ENCODE peak calls at places on chromosome X, in five cellular contexts. G is body of pancreas, Y is lower lobe of right lung, M is psoas muscle, C is ovary. O is an unnamed sample.

GRCh38 chrX:13911581-13911980 is 94.7 kb upstream of the GPM6B start:
- DNase-seq in G (no peak), Y (no peak), M (no peak), C (no peak), O (no peak)

GRCh38 chrX:53076671-53077070 is 5.5 kb upstream of the TSPYL2 start:
- DNase-seq in G (no peak), Y (no peak), M (no peak), C (no peak), O (no peak)

GRCh38 chrX:40539214-40540142 is 41.3 kb upstream of the ATP6AP2 start:
- DNase-seq in G (no peak), Y (peak; percentile 74), M (peak; percentile 49), C (no peak), O (no peak)

GRCh38 chrX:2497961-2498780 is 2.6 kb downstream of the DHRSX start:
- DNase-seq in G (peak; percentile 63), Y (no peak), M (no peak), C (no peak), O (no peak)

GRCh38 chrX:2387614-2388239 is 113.0 kb downstream of the DHRSX start:
- DNase-seq in G (peak; percentile 36), Y (no peak), M (no peak), C (no peak), O (no peak)

GRCh38 chrX:153582896-153583295 is 16.0 kb downstream of the CCNQ start:
- DNase-seq in G (no peak), Y (peak; percentile 50), M (no peak), C (no peak), O (no peak)

GRCh38 chrX:8235026-8235425 is 64.0 kb upstream of the VCX2 start:
- DNase-seq in G (no peak), Y (no peak), M (no peak), C (no peak), O (no peak)

GRCh38 chrX:20802036-20802435 is 535.3 kb upstream of the RPS6KA3 start:
- DNase-seq in G (no peak), Y (no peak), M (no peak), C (no peak), O (no peak)

GRCh38 chrX:7514871-7515599 is 327.9 kb upstream of the VCX start:
- DNase-seq in G (no peak), Y (no peak), M (peak; percentile 12), C (no peak), O (no peak)

GRCh38 chrX:129795584-129795983 is 15.8 kb downstream of the SASH3 start:
- DNase-seq in G (no peak), Y (no peak), M (no peak), C (no peak), O (no peak)

GRCh38 chrX:79161655-79162054 is 17.2 kb downstream of the GPR174 start:
- DNase-seq in G (no peak), Y (no peak), M (no peak), C (no peak), O (no peak)

GRCh38 chrX:40543661-40544328 is 37.0 kb upstream of the ATP6AP2 start:
- DNase-seq in G (peak; percentile 31), Y (no peak), M (no peak), C (no peak), O (peak; percentile 14)

GRCh38 chrX:112147206-112147605 is 64.6 kb upstream of the TRPC5 start:
- DNase-seq in G (no peak), Y (no peak), M (no peak), C (no peak), O (no peak)

GRCh38 chrX:97117572-97117971 is 233.9 kb downstream of the RPA4 start:
- DNase-seq in G (no peak), Y (no peak), M (no peak), C (no peak), O (no peak)

GRCh38 chrX:40513012-40513411 is 67.8 kb upstream of the ATP6AP2 start:
- DNase-seq in G (no peak), Y (peak; percentile 50), M (no peak), C (no peak), O (no peak)

GRCh38 chrX:29541038-29541437 is 674.3 kb upstream of the MAGEB2 start:
- DNase-seq in G (no peak), Y (no peak), M (no peak), C (no peak), O (no peak)

DNA sequence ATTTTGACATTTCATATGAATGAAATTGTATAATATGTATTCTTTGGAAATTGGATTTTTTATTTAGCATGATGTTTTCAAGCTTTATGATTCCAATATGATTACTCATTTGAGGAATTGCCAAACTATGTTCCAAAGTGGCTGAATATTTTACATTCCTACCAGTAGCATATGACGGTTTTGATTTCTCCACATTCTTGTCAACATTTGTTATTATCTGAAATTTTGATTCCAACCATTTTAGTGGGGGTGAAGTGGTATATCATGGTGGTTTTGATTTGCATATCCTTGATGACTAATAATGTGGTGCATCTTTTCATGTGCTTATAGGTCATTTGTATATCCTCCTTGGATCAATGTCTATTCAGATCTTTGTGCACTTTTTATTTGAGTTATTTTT is 2.6 kb upstream of the BEX1 start:
- DNase-seq in G (no peak), Y (no peak), M (no peak), C (no peak), O (no peak)
- H3K27ac ChIP-seq in G (no peak overlapping the region), Y (no peak overlapping the region), M (no peak overlapping the region), C (no peak overlapping the region), O (no peak overlapping the region)

GRCh38 chrX:44935640-44936039 is 62.7 kb downstream of the KDM6A start:
- DNase-seq in G (no peak), Y (no peak), M (peak; percentile 27), C (no peak), O (no peak)
- TF ChIP-seq CTCF in G (no peak), Y (no peak), M (peak; percentile 40), C (no peak), O (no peak)

GRCh38 chrX:10015711-10016515 is 48.8 kb downstream of the CLDN34 start:
- DNase-seq in G (peak; percentile 47), Y (peak; percentile 59), M (peak; percentile 38), C (peak; percentile 46), O (no peak)
- H3K4me3 ChIP-seq in G (peak overlapping the region; percentile 12), Y (peak overlapping the region; percentile 65), M (peak overlapping the region; percentile 71), C (peak overlapping the region; percentile 55), O (peak overlapping the region; percentile 55)

GRCh38 chrX:42697544-42697943 is 80.4 kb downstream of the PPP1R2C start:
- DNase-seq in G (no peak), Y (no peak), M (no peak), C (no peak), O (no peak)
- H3K27ac ChIP-seq in G (no peak overlapping the region), Y (no peak overlapping the region), M (no peak overlapping the region), C (no peak overlapping the region), O (no peak overlapping the region)

GRCh38 chrX:54481751-54482150 is 14.3 kb downstream of the FGD1 start:
- DNase-seq in G (no peak), Y (no peak), M (no peak), C (no peak), O (no peak)
- TF ChIP-seq CTCF in G (no peak), Y (no peak), M (no peak), C (no peak), O (no peak)